ENCODE peak calls at places on chromosomes 5 and 9, in five cellular contexts. I, Z, M, Y and T are unnamed samples.

GRCh38 chr5:11851402-11851801 is 52.8 kb downstream of the CTNND2 start:
- DNase-seq in I (no peak), M (no peak), Y (peak), Z (no peak), T (no peak)

GRCh38 chr9:134217431-134218210 is 53.3 kb upstream of the RNU6ATAC start:
- DNase-seq in Z (no peak), I (no peak), M (no peak), Y (no peak), T (no peak)

GRCh38 chr9:87137718-87138117 is 190.4 kb upstream of the GAS1 start:
- DNase-seq in Z (no peak), M (no peak), Y (no peak), I (no peak), T (no peak)

GRCh38 chr5:43066799-43067741 is 27.0 kb upstream of the ANXA2R start:
- DNase-seq in I (peak), M (peak), Z (peak), Y (peak), T (peak)

GRCh38 chr5:112800901-112801300 is 60.2 kb upstream of the SRP19 start:
- DNase-seq in M (no peak), Y (no peak), I (no peak), Z (no peak), T (no peak)

GRCh38 chr5:141605523-141606277 is 13.1 kb downstream of the DIAPH1 start:
- DNase-seq in Z (no peak), I (peak), M (peak), Y (no peak), T (no peak)

GRCh38 chr5:58322453-58322852 is 137.4 kb downstream of the PLK2 start:
- DNase-seq in Y (no peak), Z (no peak), M (no peak), I (no peak), T (no peak)

GRCh38 chr5:14114615-14115251 is 28.4 kb upstream of the TRIO start:
- DNase-seq in I (no peak), Y (no peak), Z (no peak), M (no peak), T (no peak)

GRCh38 chr9:112867275-112867991 is 23.2 kb downstream of the SLC46A2 start:
- DNase-seq in Z (no peak), Y (no peak), M (no peak), I (peak), T (no peak)

GRCh38 chr5:130055572-130055971 is 151.3 kb downstream of the CHSY3 start:
- DNase-seq in Y (no peak), M (no peak), I (no peak), Z (no peak), T (no peak)

GRCh38 chr9:63817622-63818518 is 1467.1 kb downstream of the FOXD4L5 start:
- DNase-seq in M (peak), Y (no peak), Z (no peak), I (peak), T (no peak)

GRCh38 chr5:84378961-84379360 is 5.7 kb downstream of the EDIL3 start:
- DNase-seq in Z (no peak), M (no peak), Y (no peak), I (no peak), T (no peak)

GRCh38 chr5:65758546-65759144 is 36.6 kb downstream of the NLN start:
- DNase-seq in Z (no peak), M (no peak), I (no peak), Y (no peak), T (no peak)

GRCh38 chr5:150637245-150638052 is 3.0 kb upstream of the SYNPO start:
- DNase-seq in Z (no peak), I (no peak), M (no peak), Y (no peak), T (no peak)

GRCh38 chr5:135320718-135321484 is 78.1 kb downstream of the MACROH2A1 start:
- DNase-seq in I (no peak), Y (no peak), Z (no peak), M (no peak), T (no peak)

GRCh38 chr5:163330723-163331668 is 106.4 kb upstream of the CCNG1 start:
- DNase-seq in Z (no peak), I (no peak), M (no peak), Y (no peak), T (no peak)

GRCh38 chr9:31776471-31776870 is 608.0 kb upstream of the ACO1 start:
- DNase-seq in Y (no peak), I (no peak), M (no peak), Z (peak), T (peak)

GRCh38 chr5:134436523-134437339 is 25.1 kb upstream of the CDKN2AIPNL start:
- DNase-seq in Z (no peak), M (peak), I (peak), Y (no peak), T (peak)

GRCh38 chr5:8676731-8677130 is 807.8 kb downstream of the MTRR start:
- DNase-seq in Z (no peak), M (no peak), I (no peak), Y (no peak), T (no peak)

GRCh38 chr9:72749276-72749675 is 203.6 kb downstream of the ALDH1A1 start:
- DNase-seq in M (no peak), I (no peak), Z (no peak), Y (no peak), T (no peak)

GRCh38 chr5:50945139-50945538 is 278.7 kb downstream of the PARP8 start:
- DNase-seq in I (no peak), Y (no peak), M (no peak), Z (no peak), T (no peak)

GRCh38 chr5:108387756-108388155 is 5.9 kb upstream of the FBXL17 start:
- DNase-seq in M (no peak), Z (no peak), I (no peak), Y (no peak), T (no peak)

GRCh38 chr5:43065384-43066230 is 25.5 kb upstream of the ANXA2R start:
- DNase-seq in Z (peak), Y (peak), I (peak), M (peak), T (no peak)

GRCh38 chr5:83450183-83450839 is 21.2 kb upstream of the VCAN start:
- DNase-seq in Z (no peak), Y (no peak), M (no peak), I (no peak), T (no peak)

GRCh38 chr5:160787247-160787646 is 64.8 kb downstream of the ATP10B start:
- DNase-seq in M (no peak), Y (no peak), I (peak), Z (peak), T (peak)

GRCh38 chr9:129868571-129869486 is 33.6 kb downstream of the USP20 start:
- DNase-seq in I (peak), M (peak), Y (no peak), Z (no peak), T (no peak)

GRCh38 chr5:54725391-54726280 is 208.1 kb downstream of the SNX18 start:
- DNase-seq in Y (no peak), M (no peak), I (no peak), Z (no peak), T (no peak)